ENCODE peak calls at places on chromosomes 6 and 20, in ten cellular contexts. One of them, this sample, is unnamed.

GRCh38 chr6:42629845-42630244 is 66.0 kb downstream of the UBR2 start:
- DNase-seq in K562: no peak
- DNase-seq in body of pancreas: no peak
- DNase-seq in mesendoderm: no peak
- DNase-seq in adipocyte: no peak
- DNase-seq in uterus: no peak
- DNase-seq in kidney: no peak
- DNase-seq in GM23248: no peak
- DNase-seq in naive thymus-derived CD4-positive, alpha-beta T cell: no peak
- DNase-seq in SJSA1: no peak
- DNase-seq in this sample: no peak

GRCh38 chr6:128520436-128521301 is at the start of gene PTPRK:
- DNase-seq in K562: peak; percentile 28
- DNase-seq in body of pancreas: peak; percentile 96
- DNase-seq in mesendoderm: peak; percentile 97
- DNase-seq in adipocyte: peak; percentile 98
- DNase-seq in uterus: peak; percentile 93
- DNase-seq in kidney: peak; percentile 97
- DNase-seq in GM23248: peak; percentile 98
- DNase-seq in naive thymus-derived CD4-positive, alpha-beta T cell: peak; percentile 87
- DNase-seq in SJSA1: peak; percentile 94
- DNase-seq in this sample: peak; percentile 96

GRCh38 chr20:16491277-16491912 is 81.9 kb downstream of the KIF16B start:
- DNase-seq in K562: no peak
- DNase-seq in body of pancreas: no peak
- DNase-seq in mesendoderm: no peak
- DNase-seq in adipocyte: no peak
- DNase-seq in uterus: no peak
- DNase-seq in kidney: no peak
- DNase-seq in GM23248: peak; percentile 65
- DNase-seq in naive thymus-derived CD4-positive, alpha-beta T cell: no peak
- DNase-seq in SJSA1: no peak
- DNase-seq in this sample: no peak

GRCh38 chr20:48541581-48542071 is 286.2 kb downstream of the PREX1 start:
- DNase-seq in K562: no peak
- DNase-seq in body of pancreas: no peak
- DNase-seq in mesendoderm: no peak
- DNase-seq in adipocyte: no peak
- DNase-seq in uterus: no peak
- DNase-seq in kidney: no peak
- DNase-seq in GM23248: no peak
- DNase-seq in naive thymus-derived CD4-positive, alpha-beta T cell: no peak
- DNase-seq in SJSA1: no peak
- DNase-seq in this sample: no peak

GRCh38 chr6:113320653-113321052 is 536.5 kb upstream of the MARCKS start:
- DNase-seq in K562: no peak
- DNase-seq in body of pancreas: no peak
- DNase-seq in mesendoderm: peak; percentile 8
- DNase-seq in adipocyte: no peak
- DNase-seq in uterus: no peak
- DNase-seq in kidney: no peak
- DNase-seq in GM23248: no peak
- DNase-seq in naive thymus-derived CD4-positive, alpha-beta T cell: no peak
- DNase-seq in SJSA1: no peak
- DNase-seq in this sample: no peak

GRCh38 chr6:54037277-54037779 is 73.9 kb upstream of the MLIP start:
- DNase-seq in K562: no peak
- DNase-seq in body of pancreas: no peak
- DNase-seq in mesendoderm: no peak
- DNase-seq in adipocyte: no peak
- DNase-seq in uterus: no peak
- DNase-seq in kidney: no peak
- DNase-seq in GM23248: no peak
- DNase-seq in naive thymus-derived CD4-positive, alpha-beta T cell: no peak
- DNase-seq in SJSA1: no peak
- DNase-seq in this sample: no peak

GRCh38 chr6:164303092-164304007 is 888.8 kb downstream of the QKI start:
- DNase-seq in K562: no peak
- DNase-seq in body of pancreas: no peak
- DNase-seq in mesendoderm: peak; percentile 43
- DNase-seq in adipocyte: no peak
- DNase-seq in uterus: peak; percentile 53
- DNase-seq in kidney: no peak
- DNase-seq in GM23248: peak; percentile 70
- DNase-seq in naive thymus-derived CD4-positive, alpha-beta T cell: no peak
- DNase-seq in SJSA1: no peak
- DNase-seq in this sample: no peak

GRCh38 chr6:87541726-87542125 is 48.1 kb downstream of the RARS2 start:
- DNase-seq in K562: no peak
- DNase-seq in body of pancreas: no peak
- DNase-seq in mesendoderm: no peak
- DNase-seq in adipocyte: peak; percentile 6
- DNase-seq in uterus: no peak
- DNase-seq in kidney: no peak
- DNase-seq in GM23248: no peak
- DNase-seq in naive thymus-derived CD4-positive, alpha-beta T cell: no peak
- DNase-seq in SJSA1: no peak
- DNase-seq in this sample: no peak

GRCh38 chr20:55216525-55217242 is 741.3 kb downstream of the DOK5 start:
- DNase-seq in K562: no peak
- DNase-seq in body of pancreas: no peak
- DNase-seq in mesendoderm: no peak
- DNase-seq in adipocyte: no peak
- DNase-seq in uterus: no peak
- DNase-seq in kidney: no peak
- DNase-seq in GM23248: no peak
- DNase-seq in naive thymus-derived CD4-positive, alpha-beta T cell: no peak
- DNase-seq in SJSA1: no peak
- DNase-seq in this sample: no peak

GRCh38 chr6:73079978-73080377 is 145.3 kb downstream of the KHDC1L start:
- DNase-seq in K562: no peak
- DNase-seq in body of pancreas: no peak
- DNase-seq in mesendoderm: no peak
- DNase-seq in adipocyte: no peak
- DNase-seq in uterus: no peak
- DNase-seq in kidney: no peak
- DNase-seq in GM23248: peak; percentile 58
- DNase-seq in naive thymus-derived CD4-positive, alpha-beta T cell: no peak
- DNase-seq in SJSA1: peak; percentile 90
- DNase-seq in this sample: no peak

GRCh38 chr6:52728394-52728793 is 34.9 kb downstream of the GSTA2 start:
- DNase-seq in K562: no peak
- DNase-seq in body of pancreas: no peak
- DNase-seq in mesendoderm: no peak
- DNase-seq in adipocyte: no peak
- DNase-seq in uterus: no peak
- DNase-seq in kidney: no peak
- DNase-seq in GM23248: peak; percentile 7
- DNase-seq in naive thymus-derived CD4-positive, alpha-beta T cell: no peak
- DNase-seq in SJSA1: no peak
- DNase-seq in this sample: no peak

GRCh38 chr6:23952214-23952613 is 173.8 kb upstream of the NRSN1 start:
- DNase-seq in K562: no peak
- DNase-seq in body of pancreas: no peak
- DNase-seq in mesendoderm: no peak
- DNase-seq in adipocyte: no peak
- DNase-seq in uterus: no peak
- DNase-seq in kidney: no peak
- DNase-seq in GM23248: no peak
- DNase-seq in naive thymus-derived CD4-positive, alpha-beta T cell: no peak
- DNase-seq in SJSA1: no peak
- DNase-seq in this sample: no peak

GRCh38 chr20:9476637-9477036 is 37.8 kb upstream of the LAMP5 start:
- DNase-seq in K562: no peak
- DNase-seq in body of pancreas: no peak
- DNase-seq in mesendoderm: no peak
- DNase-seq in adipocyte: no peak
- DNase-seq in uterus: no peak
- DNase-seq in kidney: no peak
- DNase-seq in GM23248: no peak
- DNase-seq in naive thymus-derived CD4-positive, alpha-beta T cell: no peak
- DNase-seq in SJSA1: no peak
- DNase-seq in this sample: no peak

GRCh38 chr6:134281388-134281787 is 36.5 kb downstream of the SGK1 start:
- DNase-seq in K562: no peak
- DNase-seq in body of pancreas: no peak
- DNase-seq in mesendoderm: no peak
- DNase-seq in adipocyte: no peak
- DNase-seq in uterus: no peak
- DNase-seq in kidney: no peak
- DNase-seq in GM23248: no peak
- DNase-seq in naive thymus-derived CD4-positive, alpha-beta T cell: no peak
- DNase-seq in SJSA1: no peak
- DNase-seq in this sample: no peak

GRCh38 chr6:143896096-143896880 is 32.0 kb downstream of the ZC2HC1B start:
- DNase-seq in K562: no peak
- DNase-seq in body of pancreas: no peak
- DNase-seq in mesendoderm: peak; percentile 21
- DNase-seq in adipocyte: no peak
- DNase-seq in uterus: no peak
- DNase-seq in kidney: no peak
- DNase-seq in GM23248: peak; percentile 14
- DNase-seq in naive thymus-derived CD4-positive, alpha-beta T cell: no peak
- DNase-seq in SJSA1: no peak
- DNase-seq in this sample: no peak

GRCh38 chr6:109801794-109802193 is 110.7 kb downstream of the FIG4 start:
- DNase-seq in K562: no peak
- DNase-seq in body of pancreas: no peak
- DNase-seq in mesendoderm: peak; percentile 85
- DNase-seq in adipocyte: no peak
- DNase-seq in uterus: no peak
- DNase-seq in kidney: no peak
- DNase-seq in GM23248: no peak
- DNase-seq in naive thymus-derived CD4-positive, alpha-beta T cell: no peak
- DNase-seq in SJSA1: no peak
- DNase-seq in this sample: no peak

DNA sequence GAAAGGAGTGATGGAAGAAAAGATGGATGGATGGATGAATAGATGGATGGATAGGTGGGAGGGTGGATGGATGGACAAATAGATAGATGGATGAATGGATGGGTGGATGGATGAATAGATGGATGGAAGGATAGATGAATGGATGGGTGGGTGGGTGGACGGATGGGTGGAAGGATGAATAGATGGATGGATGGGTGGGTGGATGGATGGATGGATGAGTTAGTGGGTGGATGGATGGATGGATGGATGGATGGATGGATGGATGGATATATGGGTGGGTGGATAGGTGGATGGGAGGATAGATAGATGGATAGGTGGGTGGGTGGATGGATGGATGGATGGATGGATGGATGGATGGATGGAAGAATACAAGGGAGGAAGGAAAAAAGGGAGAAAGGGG is 82.2 kb downstream of the ATXN1 start:
- DNase-seq in K562: no peak
- DNase-seq in body of pancreas: no peak
- DNase-seq in mesendoderm: no peak
- DNase-seq in adipocyte: no peak
- DNase-seq in uterus: no peak
- DNase-seq in kidney: no peak
- DNase-seq in GM23248: no peak
- DNase-seq in naive thymus-derived CD4-positive, alpha-beta T cell: no peak
- DNase-seq in SJSA1: no peak
- DNase-seq in this sample: no peak
- H3K4me1 ChIP-seq in K562: no peaks in the 10 kb centered on the region
- H3K4me1 ChIP-seq in body of pancreas: peaks cover 33% of the 10 kb centered on the region
- H3K4me1 ChIP-seq in mesendoderm: no peaks in the 10 kb centered on the region
- H3K4me1 ChIP-seq in adipocyte: peaks cover 59% of the 10 kb centered on the region
- H3K4me1 ChIP-seq in uterus: peaks cover 5% of the 10 kb centered on the region
- H3K4me1 ChIP-seq in kidney: peaks cover 8% of the 10 kb centered on the region
- H3K4me1 ChIP-seq in GM23248: peaks cover 67% of the 10 kb centered on the region
- H3K4me1 ChIP-seq in naive thymus-derived CD4-positive, alpha-beta T cell: no peaks in the 10 kb centered on the region
- H3K4me1 ChIP-seq in SJSA1: peaks cover 72% of the 10 kb centered on the region
- H3K4me1 ChIP-seq in this sample: peaks cover 54% of the 10 kb centered on the region

GRCh38 chr20:4861961-4862360 is 139.3 kb downstream of the SLC23A2 start:
- DNase-seq in K562: no peak
- DNase-seq in body of pancreas: no peak
- DNase-seq in mesendoderm: no peak
- DNase-seq in adipocyte: no peak
- DNase-seq in uterus: no peak
- DNase-seq in kidney: no peak
- DNase-seq in GM23248: no peak
- DNase-seq in naive thymus-derived CD4-positive, alpha-beta T cell: no peak
- DNase-seq in SJSA1: no peak
- DNase-seq in this sample: no peak
- H3K36me3 ChIP-seq in K562: peaks cover 7% of the 10 kb centered on the region
- H3K36me3 ChIP-seq in body of pancreas: peaks cover 10% of the 10 kb centered on the region
- H3K36me3 ChIP-seq in mesendoderm: no peaks in the 10 kb centered on the region
- H3K36me3 ChIP-seq in adipocyte: peaks cover 63% of the 10 kb centered on the region
- H3K36me3 ChIP-seq in uterus: no peaks in the 10 kb centered on the region
- H3K36me3 ChIP-seq in kidney: peaks cover 29% of the 10 kb centered on the region
- H3K36me3 ChIP-seq in GM23248: peaks cover 5% of the 10 kb centered on the region
- H3K36me3 ChIP-seq in naive thymus-derived CD4-positive, alpha-beta T cell: peaks cover 89% of the 10 kb centered on the region
- H3K36me3 ChIP-seq in SJSA1: peaks cover 24% of the 10 kb centered on the region
- H3K36me3 ChIP-seq in this sample: peaks cover 23% of the 10 kb centered on the region

DNA sequence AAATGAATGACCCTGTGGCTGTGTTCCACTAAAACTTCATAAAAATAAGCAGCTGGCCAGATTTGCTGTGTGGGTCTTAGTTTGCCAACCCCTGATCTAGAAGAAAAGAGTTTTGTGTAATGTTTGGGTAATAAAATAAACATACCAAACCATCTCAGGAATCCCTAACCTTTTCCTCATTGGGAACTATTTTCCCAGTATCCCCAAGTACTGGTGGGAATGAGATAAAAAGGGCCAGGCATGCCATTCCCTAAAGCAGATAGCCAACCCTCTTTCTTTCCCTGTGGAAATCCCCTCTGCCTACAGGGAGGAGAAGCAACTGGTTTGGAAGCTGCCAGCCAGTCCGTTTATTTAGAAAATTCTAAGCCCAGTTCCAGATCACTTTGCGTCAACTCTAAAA is 169.1 kb upstream of the AKAP12 start:
- DNase-seq in K562: no peak
- DNase-seq in body of pancreas: no peak
- DNase-seq in mesendoderm: no peak
- DNase-seq in adipocyte: peak; percentile 32
- DNase-seq in uterus: no peak
- DNase-seq in kidney: no peak
- DNase-seq in GM23248: peak; percentile 27
- DNase-seq in naive thymus-derived CD4-positive, alpha-beta T cell: no peak
- DNase-seq in SJSA1: peak; percentile 89
- DNase-seq in this sample: peak; percentile 50
- H3K4me3 ChIP-seq in K562: no peak overlapping the region
- H3K4me3 ChIP-seq in body of pancreas: no peak overlapping the region
- H3K4me3 ChIP-seq in mesendoderm: no peak overlapping the region
- H3K4me3 ChIP-seq in adipocyte: peak overlapping the region; percentile 82
- H3K4me3 ChIP-seq in uterus: peak overlapping the region; percentile 23
- H3K4me3 ChIP-seq in kidney: no peak overlapping the region
- H3K4me3 ChIP-seq in GM23248: peak overlapping the region; percentile 44
- H3K4me3 ChIP-seq in naive thymus-derived CD4-positive, alpha-beta T cell: no peak overlapping the region
- H3K4me3 ChIP-seq in SJSA1: peak overlapping the region; percentile 27
- H3K4me3 ChIP-seq in this sample: peak overlapping the region; percentile 40

DNA sequence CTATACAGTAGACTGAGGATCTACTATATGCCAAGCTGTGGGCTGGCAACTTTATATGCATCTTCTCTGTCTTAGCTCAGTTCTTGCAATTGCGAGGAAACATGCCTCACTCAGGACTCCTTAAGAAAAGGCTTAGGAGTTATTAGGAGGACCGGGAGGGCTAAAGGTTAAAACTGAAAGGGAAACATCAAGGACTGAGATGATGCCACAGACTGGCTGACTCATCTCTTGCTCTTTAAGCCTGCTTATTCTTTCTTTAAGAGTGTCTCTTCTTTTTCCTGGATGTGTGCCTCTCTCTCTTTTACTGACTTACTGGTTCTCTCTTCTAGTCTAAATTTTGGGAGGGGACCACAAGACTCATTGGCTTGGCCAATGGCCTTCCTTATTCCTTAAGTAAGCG is 7.0 kb upstream of the SDC4 start:
- DNase-seq in K562: no peak
- DNase-seq in body of pancreas: no peak
- DNase-seq in mesendoderm: no peak
- DNase-seq in adipocyte: peak; percentile 77
- DNase-seq in uterus: no peak
- DNase-seq in kidney: no peak
- DNase-seq in GM23248: peak; percentile 86
- DNase-seq in naive thymus-derived CD4-positive, alpha-beta T cell: no peak
- DNase-seq in SJSA1: peak; percentile 61
- DNase-seq in this sample: no peak
- H3K4me1 ChIP-seq in K562: no peaks in the 10 kb centered on the region
- H3K4me1 ChIP-seq in body of pancreas: peaks cover 28% of the 10 kb centered on the region
- H3K4me1 ChIP-seq in mesendoderm: peaks cover 4% of the 10 kb centered on the region
- H3K4me1 ChIP-seq in adipocyte: peaks cover 46% of the 10 kb centered on the region
- H3K4me1 ChIP-seq in uterus: no peaks in the 10 kb centered on the region
- H3K4me1 ChIP-seq in kidney: peaks cover 23% of the 10 kb centered on the region
- H3K4me1 ChIP-seq in GM23248: peaks cover 37% of the 10 kb centered on the region
- H3K4me1 ChIP-seq in naive thymus-derived CD4-positive, alpha-beta T cell: no peaks in the 10 kb centered on the region
- H3K4me1 ChIP-seq in SJSA1: peaks cover 59% of the 10 kb centered on the region
- H3K4me1 ChIP-seq in this sample: peaks cover 61% of the 10 kb centered on the region

This sample was measured in esophagus muscularis mucosa.